ENCODE peak calls at places on chromosomes 5 and 9, in four cellular contexts. S, O, U and Y are unnamed samples.

GRCh38 chr5:127849436-127849835 is 146.2 kb downstream of the CCDC192 start:
- DNase-seq in U (no peak), S (no peak), O (no peak), Y (no peak)

GRCh38 chr9:78680196-78680595 is 383.3 kb downstream of the PSAT1 start:
- DNase-seq in S (no peak), U (no peak), O (no peak), Y (no peak)

GRCh38 chr9:124457887-124458431 is 7.7 kb downstream of the ADGRD2 start:
- DNase-seq in S (no peak), U (no peak), O (no peak), Y (no peak)

GRCh38 chr5:121144764-121145163 is 680.7 kb downstream of the PRR16 start:
- DNase-seq in S (no peak), O (no peak), U (no peak), Y (peak; percentile 10)

GRCh38 chr5:178587793-178588611 is 2.2 kb downstream of the COL23A1 start:
- DNase-seq in U (no peak), S (no peak), O (no peak), Y (no peak)

GRCh38 chr5:34898258-34898895 is 16.9 kb downstream of the RAD1 start:
- DNase-seq in S (peak; percentile 67), O (peak; percentile 56), U (no peak), Y (peak; percentile 77)

GRCh38 chr9:113471143-113471542 is 7.6 kb downstream of the RGS3 start:
- DNase-seq in U (no peak), S (no peak), O (no peak), Y (no peak)

GRCh38 chr5:80282054-80282453 is 26.2 kb upstream of the SERINC5 start:
- DNase-seq in U (no peak), O (no peak), S (no peak), Y (no peak)

GRCh38 chr9:89878687-89879086 is 273.9 kb downstream of the GADD45G start:
- DNase-seq in U (no peak), O (peak; percentile 12), S (no peak), Y (no peak)

GRCh38 chr5:127998950-127999349 is 84.6 kb upstream of the SLC12A2 start:
- DNase-seq in S (no peak), U (no peak), O (no peak), Y (no peak)

GRCh38 chr5:106862450-106863193 is 808.1 kb downstream of the EFNA5 start:
- DNase-seq in U (no peak), S (no peak), O (no peak), Y (no peak)

GRCh38 chr5:37086466-37087178 is 162.6 kb downstream of the CPLANE1 start:
- DNase-seq in U (no peak), S (no peak), O (peak; percentile 56), Y (no peak)

GRCh38 chr5:12313602-12314001 is 409.4 kb upstream of the CTNND2 start:
- DNase-seq in U (no peak), S (no peak), O (no peak), Y (no peak)

GRCh38 chr9:130448035-130448624 is 3.4 kb downstream of the ASS1 start:
- DNase-seq in S (peak; percentile 61), O (no peak), U (no peak), Y (peak; percentile 34)

GRCh38 chr5:164119806-164120440 is 614.5 kb downstream of the MAT2B start:
- DNase-seq in U (no peak), O (peak; percentile 30), S (peak; percentile 33), Y (no peak)

GRCh38 chr5:174413520-174414314 is 310.7 kb upstream of the MSX2 start:
- DNase-seq in S (no peak), U (no peak), O (no peak), Y (no peak)

GRCh38 chr9:126986506-126986951 is 71.9 kb downstream of the RALGPS1 start:
- DNase-seq in O (peak; percentile 46), S (no peak), U (no peak), Y (no peak)

GRCh38 chr9:37011530-37011929 is 22.5 kb downstream of the PAX5 start:
- DNase-seq in S (no peak), U (no peak), O (no peak), Y (no peak)

GRCh38 chr5:78787763-78788162 is 139.2 kb upstream of the LHFPL2 start:
- DNase-seq in O (no peak), S (no peak), U (no peak), Y (no peak)

GRCh38 chr9:133374612-133375115 is 1.2 kb downstream of the SURF4 start:
- DNase-seq in O (no peak), U (no peak), S (no peak), Y (no peak)

GRCh38 chr9:37949576-37949975 is 45.6 kb upstream of the SLC25A51 start:
- DNase-seq in S (no peak), O (no peak), U (no peak), Y (no peak)

GRCh38 chr9:71323357-71323756 is 201.9 kb upstream of the TRPM3 start:
- DNase-seq in U (no peak), O (no peak), S (no peak), Y (no peak)

GRCh38 chr5:135179308-135179980 is 145.4 kb upstream of the PITX1 start:
- DNase-seq in S (peak; percentile 28), U (no peak), O (peak; percentile 35), Y (no peak)

GRCh38 chr5:98109561-98110006 is 663.9 kb upstream of the RGMB start:
- DNase-seq in S (no peak), O (no peak), U (no peak), Y (no peak)

GRCh38 chr5:44318883-44319282 is 70.3 kb downstream of the FGF10 start:
- DNase-seq in U (no peak), S (no peak), O (no peak), Y (no peak)

GRCh38 chr5:122584411-122585110 is 190.3 kb upstream of the SNX2 start:
- DNase-seq in S (no peak), O (no peak), U (no peak), Y (no peak)

GRCh38 chr9:631596-631995 is 209.9 kb upstream of the DMRT1 start:
- DNase-seq in U (no peak), O (no peak), S (no peak), Y (no peak)

GRCh38 chr5:126477681-126478117 is 54.5 kb downstream of the GRAMD2B start:
- DNase-seq in O (no peak), U (no peak), S (no peak), Y (no peak)

GRCh38 chr5:37857696-37858095 is 17.9 kb upstream of the GDNF start:
- DNase-seq in O (no peak), S (no peak), U (no peak), Y (no peak)

GRCh38 chr5:157864067-157864466 is 5.1 kb upstream of the CLINT1 start:
- DNase-seq in U (no peak), S (peak; percentile 23), O (no peak), Y (no peak)

GRCh38 chr9:98481676-98482075 is 226.2 kb upstream of the TBC1D2 start:
- DNase-seq in O (peak; percentile 8), U (no peak), S (no peak), Y (no peak)

GRCh38 chr9:114889802-114890224 is 40.6 kb downstream of the TNFSF8 start:
- DNase-seq in S (no peak), O (no peak), U (no peak), Y (no peak)

GRCh38 chr5:61328791-61329617 is 3.1 kb upstream of the ZSWIM6 start:
- DNase-seq in S (no peak), U (no peak), O (no peak), Y (no peak)

GRCh38 chr5:28788954-28789353 is 1750.6 kb upstream of the CDH9 start:
- DNase-seq in U (no peak), S (no peak), O (no peak), Y (no peak)

GRCh38 chr5:150266807-150267408 is 22.7 kb downstream of the CAMK2A start:
- DNase-seq in O (no peak), S (no peak), U (no peak), Y (no peak)

DNA sequence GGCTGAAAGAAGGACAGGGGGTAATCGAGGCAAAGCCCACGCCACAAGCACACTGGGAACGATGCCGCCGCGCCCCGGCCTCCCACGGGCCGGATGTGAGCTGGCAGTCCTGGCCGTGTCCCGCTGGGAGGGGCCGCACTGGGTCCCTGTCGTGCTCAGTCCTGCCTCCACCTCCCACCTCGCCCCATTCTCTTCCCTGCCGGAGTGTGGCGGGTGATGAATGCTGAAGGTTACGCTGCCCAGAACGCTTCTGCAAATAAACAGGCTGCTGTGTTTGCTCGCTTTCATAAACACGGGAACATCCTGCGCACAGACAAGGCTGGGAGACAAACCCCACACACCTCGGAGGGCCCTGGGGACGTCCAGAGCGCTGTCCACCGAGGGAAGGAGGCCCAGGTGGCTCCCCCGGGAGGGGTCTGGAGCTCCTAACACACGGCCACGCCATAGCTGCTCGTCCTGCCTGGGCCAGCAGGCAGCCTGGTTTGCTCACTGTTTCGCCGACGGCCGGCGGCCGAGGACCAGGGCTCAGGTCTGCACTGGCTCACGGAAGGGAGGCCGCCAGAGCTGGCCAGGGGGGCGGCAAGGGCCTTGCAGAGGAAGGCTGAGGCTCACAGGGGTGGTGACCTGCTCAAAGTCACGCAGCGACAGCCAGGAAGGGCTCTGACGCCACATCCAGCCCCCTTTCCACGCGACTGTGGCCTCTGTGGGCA is 2.3 kb downstream of the DNLZ start:
- DNase-seq in O (no peak), S (no peak), U (no peak), Y (no peak)
- TF ChIP-seq CREM in O (no peak), S (no peak), U (no peak), Y (no peak)

GRCh38 chr5:75243510-75243909 is 6.8 kb upstream of the ANKRD31 start:
- DNase-seq in S (no peak), U (no peak), O (no peak), Y (no peak)
- TF ChIP-seq CREM in S (no peak), U (no peak), O (no peak), Y (no peak)

GRCh38 chr5:132093310-132093709 is 19.7 kb downstream of the CSF2 start:
- DNase-seq in U (no peak), O (no peak), S (no peak), Y (no peak)
- TF ChIP-seq CREM in U (no peak), O (no peak), S (no peak), Y (no peak)

DNA sequence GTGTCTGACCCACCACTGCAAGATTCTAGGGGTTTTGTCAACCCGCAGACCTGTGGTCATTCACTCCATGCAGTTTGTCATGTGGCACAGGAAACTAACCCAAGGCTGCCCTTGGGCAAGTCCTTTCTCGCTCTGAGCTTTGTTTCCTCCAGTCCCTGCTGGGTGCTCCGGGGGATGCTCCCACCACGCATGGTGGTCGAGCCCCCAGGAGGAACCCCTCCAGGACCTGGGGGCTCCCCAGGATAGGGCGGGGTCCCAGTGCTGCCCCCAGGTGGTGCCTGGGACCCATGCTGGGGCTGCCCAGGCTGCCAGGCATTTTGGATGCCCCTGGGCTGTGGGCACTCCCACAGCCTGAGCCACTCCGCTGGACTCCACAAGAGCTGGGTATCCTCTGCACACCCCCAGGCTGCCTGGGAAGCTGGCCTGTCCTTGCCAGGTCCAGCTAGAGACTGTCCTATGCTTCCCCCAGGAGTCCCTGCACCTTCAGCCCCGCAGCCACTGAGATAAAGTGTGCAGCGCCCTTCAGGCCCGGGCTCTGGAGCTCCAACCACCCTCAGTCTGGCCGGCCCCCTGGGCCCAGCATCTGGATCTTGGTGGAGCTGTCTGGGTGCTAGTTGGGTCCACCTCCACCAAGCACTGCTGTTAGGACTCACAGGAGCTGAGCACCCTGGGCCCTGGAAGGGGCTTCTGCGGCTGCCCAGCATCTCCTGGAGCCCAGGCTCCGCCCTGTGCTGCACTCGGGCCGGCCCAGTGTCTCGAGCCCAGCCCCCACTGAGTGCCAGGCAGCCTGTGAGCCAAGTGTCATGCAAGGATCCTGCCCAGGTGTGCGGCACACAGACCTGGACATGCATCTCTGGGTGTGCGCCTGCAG is 104.3 kb downstream of the PHF2 start:
- DNase-seq in U (no peak), O (no peak), S (peak; percentile 9), Y (no peak)
- TF ChIP-seq CREM in U (no peak), O (no peak), S (no peak), Y (no peak)

GRCh38 chr5:10691826-10692785 is 68.9 kb downstream of the DAP start:
- DNase-seq in S (no peak), O (no peak), U (no peak), Y (no peak)
- TF ChIP-seq CREM in S (no peak), O (no peak), U (no peak), Y (no peak)